ENCODE peak calls at places on chromosomes 4 and X, in five cellular contexts. One of them, this sample, is unnamed.

GRCh38 chrX:9465380-9466114 is 689 bp downstream of the TBL1X start:
- DNase-seq in AG08396: peak
- DNase-seq in non-pigmented ciliary epithelial cell: no peak
- DNase-seq in fibroblast of lung: peak
- DNase-seq in H54: no peak
- DNase-seq in this sample: no peak

GRCh38 chr4:90127223-90127705 is at the start of gene CCSER1:
- DNase-seq in AG08396: no peak
- DNase-seq in non-pigmented ciliary epithelial cell: no peak
- DNase-seq in fibroblast of lung: peak
- DNase-seq in H54: no peak
- DNase-seq in this sample: peak

GRCh38 chrX:132094169-132094568 is 33.7 kb downstream of the FRMD7 start:
- DNase-seq in AG08396: no peak
- DNase-seq in non-pigmented ciliary epithelial cell: no peak
- DNase-seq in fibroblast of lung: peak
- DNase-seq in H54: no peak
- DNase-seq in this sample: no peak

GRCh38 chr4:170827562-170828260 is 738.0 kb upstream of the AADAT start:
- DNase-seq in AG08396: no peak
- DNase-seq in non-pigmented ciliary epithelial cell: peak
- DNase-seq in fibroblast of lung: no peak
- DNase-seq in H54: no peak
- DNase-seq in this sample: no peak

GRCh38 chrX:103540145-103540544 is 20.9 kb upstream of the RAB40A start:
- DNase-seq in AG08396: no peak
- DNase-seq in non-pigmented ciliary epithelial cell: no peak
- DNase-seq in fibroblast of lung: peak
- DNase-seq in H54: no peak
- DNase-seq in this sample: no peak

GRCh38 chr4:146976145-146976544 is 30.5 kb upstream of the TTC29 start:
- DNase-seq in AG08396: no peak
- DNase-seq in non-pigmented ciliary epithelial cell: no peak
- DNase-seq in fibroblast of lung: no peak
- DNase-seq in H54: no peak
- DNase-seq in this sample: no peak

GRCh38 chrX:41870719-41871151 is 52.6 kb downstream of the CASK start:
- DNase-seq in AG08396: no peak
- DNase-seq in non-pigmented ciliary epithelial cell: no peak
- DNase-seq in fibroblast of lung: no peak
- DNase-seq in H54: no peak
- DNase-seq in this sample: no peak

GRCh38 chrX:4379071-4379470 is 665.6 kb upstream of the PRKX start:
- DNase-seq in AG08396: no peak
- DNase-seq in non-pigmented ciliary epithelial cell: no peak
- DNase-seq in fibroblast of lung: no peak
- DNase-seq in H54: no peak
- DNase-seq in this sample: no peak

GRCh38 chr4:94305468-94306225 is 37.0 kb downstream of the HPGDS start:
- DNase-seq in AG08396: peak
- DNase-seq in non-pigmented ciliary epithelial cell: no peak
- DNase-seq in fibroblast of lung: peak
- DNase-seq in H54: no peak
- DNase-seq in this sample: no peak

GRCh38 chr4:127772769-127773671 is 9.1 kb upstream of the HSPA4L start:
- DNase-seq in AG08396: no peak
- DNase-seq in non-pigmented ciliary epithelial cell: no peak
- DNase-seq in fibroblast of lung: no peak
- DNase-seq in H54: no peak
- DNase-seq in this sample: no peak

GRCh38 chr4:173486714-173487392 is 43.2 kb downstream of the HAND2 start:
- DNase-seq in AG08396: no peak
- DNase-seq in non-pigmented ciliary epithelial cell: no peak
- DNase-seq in fibroblast of lung: peak
- DNase-seq in H54: no peak
- DNase-seq in this sample: no peak

GRCh38 chr4:186067757-186068385 is 1.1 kb upstream of the TLR3 start:
- DNase-seq in AG08396: peak
- DNase-seq in non-pigmented ciliary epithelial cell: no peak
- DNase-seq in fibroblast of lung: peak
- DNase-seq in H54: peak
- DNase-seq in this sample: no peak

GRCh38 chr4:163353054-163353453 is 9.4 kb downstream of the NPY5R start:
- DNase-seq in AG08396: no peak
- DNase-seq in non-pigmented ciliary epithelial cell: no peak
- DNase-seq in fibroblast of lung: no peak
- DNase-seq in H54: no peak
- DNase-seq in this sample: no peak

GRCh38 chr4:120812216-120812615 is 110.3 kb downstream of the PRDM5 start:
- DNase-seq in AG08396: no peak
- DNase-seq in non-pigmented ciliary epithelial cell: no peak
- DNase-seq in fibroblast of lung: peak
- DNase-seq in H54: no peak
- DNase-seq in this sample: no peak

GRCh38 chrX:139890991-139891700 is 41.7 kb downstream of the ATP11C start:
- DNase-seq in AG08396: peak
- DNase-seq in non-pigmented ciliary epithelial cell: no peak
- DNase-seq in fibroblast of lung: peak
- DNase-seq in H54: peak
- DNase-seq in this sample: peak

GRCh38 chr4:160523236-160523635 is 1420.4 kb downstream of the RAPGEF2 start:
- DNase-seq in AG08396: no peak
- DNase-seq in non-pigmented ciliary epithelial cell: no peak
- DNase-seq in fibroblast of lung: peak
- DNase-seq in H54: no peak
- DNase-seq in this sample: no peak

GRCh38 chr4:151822331-151822730 is 61.5 kb upstream of the GATB start:
- DNase-seq in AG08396: peak
- DNase-seq in non-pigmented ciliary epithelial cell: no peak
- DNase-seq in fibroblast of lung: no peak
- DNase-seq in H54: no peak
- DNase-seq in this sample: no peak

GRCh38 chrX:66233206-66233605 is 69.2 kb downstream of the HEPH start:
- DNase-seq in AG08396: no peak
- DNase-seq in non-pigmented ciliary epithelial cell: no peak
- DNase-seq in fibroblast of lung: no peak
- DNase-seq in H54: no peak
- DNase-seq in this sample: no peak

GRCh38 chr4:38442073-38442788 is 221.8 kb upstream of the KLF3 start:
- DNase-seq in AG08396: no peak
- DNase-seq in non-pigmented ciliary epithelial cell: no peak
- DNase-seq in fibroblast of lung: no peak
- DNase-seq in H54: no peak
- DNase-seq in this sample: no peak

GRCh38 chrX:41688835-41689234 is at the start of gene GPR34:
- DNase-seq in AG08396: no peak
- DNase-seq in non-pigmented ciliary epithelial cell: no peak
- DNase-seq in fibroblast of lung: no peak
- DNase-seq in H54: no peak
- DNase-seq in this sample: no peak

GRCh38 chr4:80271806-80272205 is 5.3 kb downstream of the FGF5 start:
- DNase-seq in AG08396: no peak
- DNase-seq in non-pigmented ciliary epithelial cell: no peak
- DNase-seq in fibroblast of lung: no peak
- DNase-seq in H54: no peak
- DNase-seq in this sample: no peak

GRCh38 chr4:83348074-83348473 is 13.4 kb upstream of the HPSE start:
- DNase-seq in AG08396: no peak
- DNase-seq in non-pigmented ciliary epithelial cell: no peak
- DNase-seq in fibroblast of lung: no peak
- DNase-seq in H54: no peak
- DNase-seq in this sample: no peak

GRCh38 chr4:175309041-175309440 is 390.9 kb downstream of the ADAM29 start:
- DNase-seq in AG08396: no peak
- DNase-seq in non-pigmented ciliary epithelial cell: no peak
- DNase-seq in fibroblast of lung: peak
- DNase-seq in H54: no peak
- DNase-seq in this sample: no peak

GRCh38 chrX:131801066-131801465 is 222.0 kb upstream of the STK26 start:
- DNase-seq in AG08396: no peak
- DNase-seq in non-pigmented ciliary epithelial cell: no peak
- DNase-seq in fibroblast of lung: no peak
- DNase-seq in H54: no peak
- DNase-seq in this sample: no peak

GRCh38 chr4:48133668-48134444 is at the start of gene TXK:
- DNase-seq in AG08396: no peak
- DNase-seq in non-pigmented ciliary epithelial cell: no peak
- DNase-seq in fibroblast of lung: peak
- DNase-seq in H54: no peak
- DNase-seq in this sample: no peak

GRCh38 chr4:143515905-143516304 is 2.4 kb downstream of the SMARCA5 start:
- DNase-seq in AG08396: no peak
- DNase-seq in non-pigmented ciliary epithelial cell: no peak
- DNase-seq in fibroblast of lung: no peak
- DNase-seq in H54: no peak
- DNase-seq in this sample: no peak

GRCh38 chr4:96342790-96343455 is 503.0 kb downstream of the PDHA2 start:
- DNase-seq in AG08396: no peak
- DNase-seq in non-pigmented ciliary epithelial cell: no peak
- DNase-seq in fibroblast of lung: no peak
- DNase-seq in H54: no peak
- DNase-seq in this sample: no peak

GRCh38 chr4:126899382-126899801 is 733.4 kb upstream of the INTU start:
- DNase-seq in AG08396: peak
- DNase-seq in non-pigmented ciliary epithelial cell: peak
- DNase-seq in fibroblast of lung: peak
- DNase-seq in H54: no peak
- DNase-seq in this sample: no peak